ENCODE peak calls at places on chromosome 22, in ten cellular contexts. M is prostate gland, V is breast epithelium, Q is sigmoid colon, O is SK-N-SH, W is H1, C is stomach, F is transverse colon, J is Panc1, L is HepG2. B is an unnamed sample.

GRCh38 chr22:39681038-39681861 is 110.7 kb downstream of the CACNA1I start:
- DNase-seq in M (no peak), V (no peak), Q (no peak), O (no peak), W (no peak), C (no peak), F (no peak), J (no peak), L (no peak), B (no peak)

GRCh38 chr22:25120761-25121212 is 78.9 kb upstream of the CRYBB3 start:
- DNase-seq in M (peak; percentile 64), V (peak; percentile 62), Q (no peak), O (no peak), W (no peak), C (peak; percentile 55), F (peak; percentile 46), J (no peak), L (peak; percentile 28), B (no peak)

GRCh38 chr22:48950151-48950915 is 877.3 kb downstream of the BRD1 start:
- DNase-seq in M (peak; percentile 2), V (peak; percentile 6), Q (peak; percentile 58), O (no peak), W (no peak), C (peak; percentile 18), F (peak; percentile 4), J (no peak), L (no peak), B (peak; percentile 72)

GRCh38 chr22:17205432-17205831 is 13.8 kb downstream of the ADA2 start:
- DNase-seq in M (no peak), V (no peak), Q (no peak), O (no peak), W (no peak), C (no peak), F (no peak), J (no peak), L (no peak), B (no peak)

GRCh38 chr22:48676266-48677167 is 1151.2 kb downstream of the BRD1 start:
- DNase-seq in M (no peak), V (no peak), Q (no peak), O (no peak), W (no peak), C (no peak), F (no peak), J (no peak), L (no peak), B (no peak)

GRCh38 chr22:49006207-49007012 is 821.3 kb downstream of the BRD1 start:
- DNase-seq in M (peak; percentile 2), V (no peak), Q (no peak), O (peak; percentile 8), W (no peak), C (peak; percentile 23), F (no peak), J (no peak), L (no peak), B (peak; percentile 91)

GRCh38 chr22:29480512-29481264 is 670 bp downstream of the NEFH start:
- DNase-seq in M (no peak), V (no peak), Q (no peak), O (peak; percentile 96), W (no peak), C (no peak), F (no peak), J (no peak), L (no peak), B (no peak)

GRCh38 chr22:19565921-19566598 is 41.9 kb upstream of the CLDN5 start:
- DNase-seq in M (no peak), V (no peak), Q (peak; percentile 20), O (no peak), W (no peak), C (no peak), F (no peak), J (no peak), L (no peak), B (no peak)

GRCh38 chr22:17350292-17350691 is 19.0 kb upstream of the CECR2 start:
- DNase-seq in M (no peak), V (no peak), Q (no peak), O (no peak), W (no peak), C (no peak), F (no peak), J (no peak), L (no peak), B (no peak)

GRCh38 chr22:33865248-33865647 is 55.0 kb downstream of the LARGE1 start:
- DNase-seq in M (no peak), V (no peak), Q (no peak), O (no peak), W (no peak), C (no peak), F (no peak), J (no peak), L (peak; percentile 61), B (no peak)

GRCh38 chr22:24068717-24069116 is 57.6 kb downstream of the CABIN1 start:
- DNase-seq in M (no peak), V (no peak), Q (peak; percentile 66), O (no peak), W (no peak), C (no peak), F (no peak), J (no peak), L (no peak), B (no peak)

GRCh38 chr22:19821523-19822300 is 33.0 kb downstream of the GNB1L start:
- DNase-seq in M (no peak), V (peak; percentile 15), Q (peak; percentile 50), O (peak; percentile 42), W (no peak), C (peak; percentile 13), F (no peak), J (no peak), L (no peak), B (no peak)

GRCh38 chr22:37167176-37167980 is 17.7 kb upstream of the IL2RB start:
- DNase-seq in M (no peak), V (no peak), Q (peak; percentile 59), O (no peak), W (no peak), C (no peak), F (peak; percentile 62), J (no peak), L (no peak), B (no peak)
- TF ChIP-seq CTCF in M (no peak), V (no peak), Q (no peak), O (no peak), W (no peak), C (no peak), F (no peak), J (no peak), L (no peak), B (no peak)

DNA sequence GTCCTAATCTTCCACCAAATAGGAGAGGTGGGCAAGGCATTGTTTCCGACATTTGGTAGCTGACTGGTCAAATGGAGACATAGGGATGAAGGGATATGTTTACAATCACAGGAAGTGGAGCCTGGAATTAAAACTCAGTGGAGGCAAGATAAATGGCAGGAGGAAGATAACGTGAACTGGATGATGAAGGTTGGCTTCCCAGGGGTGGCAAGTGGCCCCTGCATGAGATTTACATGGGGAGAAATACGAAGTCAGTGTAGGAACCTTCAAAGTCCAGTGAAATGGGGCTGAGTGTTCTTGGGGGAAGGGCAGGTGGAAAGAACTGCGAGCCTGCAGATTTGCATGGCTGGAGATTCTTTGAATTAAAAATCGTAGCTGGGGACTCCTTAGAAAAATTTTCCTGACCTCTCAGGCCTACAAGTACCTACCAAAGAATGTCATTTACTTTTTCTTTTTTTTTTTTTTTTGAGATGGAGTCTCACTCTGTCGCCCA is 724 bp upstream of the FOXRED2 start:
- DNase-seq in M (no peak), V (no peak), Q (no peak), O (no peak), W (no peak), C (no peak), F (no peak), J (no peak), L (no peak), B (no peak)
- H3K27ac ChIP-seq in M (peak overlapping the region; percentile 82), V (peak overlapping the region; percentile 86), Q (peak overlapping the region; percentile 82), O (peak overlapping the region; percentile 3), W (no peak overlapping the region), C (peak overlapping the region; percentile 78), F (peak overlapping the region; percentile 89), J (peak overlapping the region; percentile 80), L (peak overlapping the region; percentile 76), B (peak overlapping the region; percentile 82)

GRCh38 chr22:32858121-32858703 is 56.7 kb downstream of the TIMP3 start:
- DNase-seq in M (no peak), V (no peak), Q (no peak), O (no peak), W (no peak), C (no peak), F (no peak), J (no peak), L (no peak), B (no peak)

GRCh38 chr22:32862083-32862482 is 60.6 kb downstream of the TIMP3 start:
- DNase-seq in M (no peak), V (no peak), Q (no peak), O (no peak), W (no peak), C (no peak), F (no peak), J (no peak), L (no peak), B (no peak)

GRCh38 chr22:32861330-32861729 is 59.8 kb downstream of the TIMP3 start:
- DNase-seq in M (no peak), V (no peak), Q (no peak), O (no peak), W (no peak), C (no peak), F (no peak), J (no peak), L (no peak), B (no peak)

GRCh38 chr22:32859743-32860142 is 58.2 kb downstream of the TIMP3 start:
- DNase-seq in M (no peak), V (no peak), Q (no peak), O (no peak), W (no peak), C (no peak), F (no peak), J (no peak), L (no peak), B (no peak)

DNA sequence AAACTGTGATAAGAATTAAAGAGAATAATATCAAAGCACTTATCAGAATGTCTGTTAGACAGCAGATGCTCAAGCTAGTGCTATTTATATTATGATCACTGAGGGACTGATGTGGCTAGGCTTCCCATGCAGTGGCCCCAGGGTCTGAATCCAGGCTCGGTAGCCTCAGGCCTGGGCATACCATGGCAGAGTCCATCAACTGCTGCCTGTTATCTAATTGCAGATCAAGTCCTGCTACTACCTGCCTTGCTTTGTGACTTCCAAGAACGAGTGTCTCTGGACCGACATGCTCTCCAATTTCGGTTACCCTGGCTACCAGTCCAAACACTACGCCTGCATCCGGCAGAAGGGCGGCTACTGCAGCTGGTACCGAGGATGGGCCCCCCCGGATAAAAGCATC is 57.5 kb downstream of the TIMP3 start:
- DNase-seq in M (no peak), V (no peak), Q (no peak), O (peak; percentile 56), W (no peak), C (no peak), F (no peak), J (no peak), L (no peak), B (no peak)
- TF ChIP-seq POLR2AphosphoS5 in M (no peak), V (no peak), Q (no peak), O (no peak), W (no peak), C (no peak), F (no peak), J (no peak), L (no peak), B (no peak)

DNA sequence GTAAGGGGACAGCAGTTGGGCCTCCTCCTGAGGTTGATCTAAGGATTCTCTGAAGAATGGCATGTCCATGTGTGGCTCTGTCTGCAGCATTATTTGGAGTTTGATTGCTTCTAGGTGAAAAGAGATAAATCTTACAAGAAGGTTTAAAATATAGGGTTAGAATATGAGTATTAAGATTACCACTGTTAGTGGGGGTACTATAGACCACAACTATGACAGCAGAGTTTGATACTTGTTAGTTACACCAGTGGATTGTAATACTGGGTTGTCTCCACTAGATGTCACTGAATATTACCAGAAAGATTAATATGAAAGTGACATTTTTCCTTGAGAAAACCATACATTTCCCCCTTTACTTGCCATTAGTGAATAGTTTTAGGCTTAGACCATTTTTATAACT is 47.9 kb downstream of the ZNF280B start:
- DNase-seq in M (no peak), V (no peak), Q (no peak), O (peak; percentile 10), W (no peak), C (no peak), F (no peak), J (no peak), L (peak; percentile 18), B (no peak)
- TF ChIP-seq CTCF in M (no peak), V (no peak), Q (no peak), O (peak; percentile 49), W (peak; percentile 15), C (no peak), F (peak; percentile 29), J (peak; percentile 38), L (peak; percentile 38), B (no peak)